ENCODE peak calls at places on chromosome 19, in ten cellular contexts. One of them, this sample, is unnamed.

GRCh38 chr19:58338825-58339558 is 12.2 kb downstream of the ZSCAN22 start:
- DNase-seq in hepatocyte: no peak
- DNase-seq in heart right ventricle: no peak
- DNase-seq in astrocyte of the cerebellum: no peak
- DNase-seq in AG09309: no peak
- DNase-seq in cardiac fibroblast: peak; percentile 22
- DNase-seq in astrocyte of the spinal cord: no peak
- DNase-seq in OCI-LY7: no peak
- DNase-seq in GM06990: no peak
- DNase-seq in BE2C: no peak
- DNase-seq in this sample: no peak

GRCh38 chr19:50003810-50004419 is 21.3 kb downstream of the VRK3 start:
- DNase-seq in GM06990: peak; percentile 61
- DNase-seq in hepatocyte: peak; percentile 40
- DNase-seq in BE2C: no peak
- DNase-seq in OCI-LY7: no peak
- DNase-seq in astrocyte of the cerebellum: peak; percentile 96
- DNase-seq in AG09309: peak; percentile 92
- DNase-seq in cardiac fibroblast: peak; percentile 96
- DNase-seq in heart right ventricle: no peak
- DNase-seq in astrocyte of the spinal cord: peak; percentile 91
- DNase-seq in this sample: peak; percentile 95

GRCh38 chr19:11693505-11694499 is 44.9 kb downstream of the ZNF823 start:
- DNase-seq in BE2C: peak; percentile 62
- DNase-seq in cardiac fibroblast: peak; percentile 74
- DNase-seq in GM06990: no peak
- DNase-seq in heart right ventricle: no peak
- DNase-seq in astrocyte of the cerebellum: peak; percentile 18
- DNase-seq in hepatocyte: peak; percentile 49
- DNase-seq in astrocyte of the spinal cord: peak; percentile 32
- DNase-seq in AG09309: peak; percentile 54
- DNase-seq in OCI-LY7: peak; percentile 14
- DNase-seq in this sample: peak; percentile 59

GRCh38 chr19:40687525-40688016 is 2.9 kb downstream of the NUMBL start:
- DNase-seq in AG09309: no peak
- DNase-seq in hepatocyte: no peak
- DNase-seq in astrocyte of the cerebellum: no peak
- DNase-seq in astrocyte of the spinal cord: peak; percentile 26
- DNase-seq in OCI-LY7: no peak
- DNase-seq in cardiac fibroblast: peak; percentile 83
- DNase-seq in BE2C: no peak
- DNase-seq in GM06990: peak; percentile 45
- DNase-seq in heart right ventricle: peak; percentile 81
- DNase-seq in this sample: peak; percentile 68

GRCh38 chr19:30302076-30302475 is 70.1 kb upstream of the ZNF536 start:
- DNase-seq in GM06990: no peak
- DNase-seq in BE2C: no peak
- DNase-seq in cardiac fibroblast: no peak
- DNase-seq in heart right ventricle: no peak
- DNase-seq in hepatocyte: no peak
- DNase-seq in OCI-LY7: no peak
- DNase-seq in AG09309: no peak
- DNase-seq in astrocyte of the spinal cord: no peak
- DNase-seq in astrocyte of the cerebellum: no peak
- DNase-seq in this sample: no peak

GRCh38 chr19:11373885-11374448 is 499 bp upstream of the SWSAP1 start:
- DNase-seq in astrocyte of the spinal cord: no peak
- DNase-seq in GM06990: no peak
- DNase-seq in hepatocyte: no peak
- DNase-seq in heart right ventricle: no peak
- DNase-seq in OCI-LY7: no peak
- DNase-seq in cardiac fibroblast: no peak
- DNase-seq in BE2C: no peak
- DNase-seq in AG09309: no peak
- DNase-seq in astrocyte of the cerebellum: no peak
- DNase-seq in this sample: no peak

GRCh38 chr19:4266253-4267000 is 12.6 kb upstream of the SHD start:
- DNase-seq in astrocyte of the spinal cord: no peak
- DNase-seq in astrocyte of the cerebellum: no peak
- DNase-seq in heart right ventricle: no peak
- DNase-seq in BE2C: no peak
- DNase-seq in AG09309: no peak
- DNase-seq in OCI-LY7: no peak
- DNase-seq in hepatocyte: no peak
- DNase-seq in GM06990: no peak
- DNase-seq in cardiac fibroblast: no peak
- DNase-seq in this sample: no peak

GRCh38 chr19:40791349-40791748 is 7.6 kb upstream of the EGLN2 start:
- DNase-seq in BE2C: no peak
- DNase-seq in OCI-LY7: no peak
- DNase-seq in hepatocyte: no peak
- DNase-seq in heart right ventricle: no peak
- DNase-seq in AG09309: no peak
- DNase-seq in cardiac fibroblast: no peak
- DNase-seq in astrocyte of the spinal cord: no peak
- DNase-seq in astrocyte of the cerebellum: no peak
- DNase-seq in GM06990: no peak
- DNase-seq in this sample: no peak

GRCh38 chr19:5182811-5183210 is 157.8 kb downstream of the PTPRS start:
- DNase-seq in GM06990: no peak
- DNase-seq in heart right ventricle: no peak
- DNase-seq in astrocyte of the spinal cord: no peak
- DNase-seq in OCI-LY7: no peak
- DNase-seq in astrocyte of the cerebellum: no peak
- DNase-seq in AG09309: no peak
- DNase-seq in BE2C: no peak
- DNase-seq in cardiac fibroblast: no peak
- DNase-seq in hepatocyte: no peak
- DNase-seq in this sample: no peak

GRCh38 chr19:41376241-41376997 is at the start of gene TMEM91:
- DNase-seq in heart right ventricle: peak; percentile 48
- DNase-seq in OCI-LY7: no peak
- DNase-seq in GM06990: no peak
- DNase-seq in hepatocyte: peak; percentile 52
- DNase-seq in BE2C: peak; percentile 51
- DNase-seq in AG09309: no peak
- DNase-seq in astrocyte of the cerebellum: no peak
- DNase-seq in astrocyte of the spinal cord: no peak
- DNase-seq in cardiac fibroblast: peak; percentile 42
- DNase-seq in this sample: peak; percentile 31

GRCh38 chr19:11832253-11832912 is 16.1 kb upstream of the ZNF439 start:
- DNase-seq in heart right ventricle: no peak
- DNase-seq in OCI-LY7: no peak
- DNase-seq in astrocyte of the spinal cord: no peak
- DNase-seq in GM06990: no peak
- DNase-seq in astrocyte of the cerebellum: no peak
- DNase-seq in AG09309: no peak
- DNase-seq in hepatocyte: no peak
- DNase-seq in cardiac fibroblast: no peak
- DNase-seq in BE2C: no peak
- DNase-seq in this sample: no peak

GRCh38 chr19:2800506-2800905 is 15.2 kb downstream of the THOP1 start:
- DNase-seq in BE2C: no peak
- DNase-seq in cardiac fibroblast: no peak
- DNase-seq in astrocyte of the spinal cord: no peak
- DNase-seq in astrocyte of the cerebellum: no peak
- DNase-seq in GM06990: no peak
- DNase-seq in AG09309: no peak
- DNase-seq in hepatocyte: no peak
- DNase-seq in OCI-LY7: no peak
- DNase-seq in heart right ventricle: peak; percentile 36
- DNase-seq in this sample: no peak

GRCh38 chr19:7738023-7738422 is 6.1 kb upstream of the CLEC4G start:
- DNase-seq in cardiac fibroblast: no peak
- DNase-seq in AG09309: no peak
- DNase-seq in GM06990: no peak
- DNase-seq in heart right ventricle: no peak
- DNase-seq in BE2C: no peak
- DNase-seq in astrocyte of the spinal cord: no peak
- DNase-seq in astrocyte of the cerebellum: no peak
- DNase-seq in hepatocyte: no peak
- DNase-seq in OCI-LY7: no peak
- DNase-seq in this sample: no peak

GRCh38 chr19:3618144-3618810 is 8.3 kb downstream of the CACTIN start:
- DNase-seq in cardiac fibroblast: peak; percentile 65
- DNase-seq in heart right ventricle: peak; percentile 77
- DNase-seq in astrocyte of the spinal cord: peak; percentile 29
- DNase-seq in OCI-LY7: peak; percentile 37
- DNase-seq in AG09309: no peak
- DNase-seq in BE2C: peak; percentile 74
- DNase-seq in hepatocyte: peak; percentile 71
- DNase-seq in GM06990: peak; percentile 76
- DNase-seq in astrocyte of the cerebellum: no peak
- DNase-seq in this sample: peak; percentile 56

GRCh38 chr19:2266183-2266993 is 10.2 kb upstream of the JSRP1 start:
- DNase-seq in astrocyte of the cerebellum: no peak
- DNase-seq in hepatocyte: no peak
- DNase-seq in heart right ventricle: peak; percentile 86
- DNase-seq in cardiac fibroblast: peak; percentile 82
- DNase-seq in astrocyte of the spinal cord: peak; percentile 71
- DNase-seq in BE2C: peak; percentile 80
- DNase-seq in AG09309: no peak
- DNase-seq in OCI-LY7: peak; percentile 67
- DNase-seq in GM06990: peak; percentile 79
- DNase-seq in this sample: peak; percentile 82

GRCh38 chr19:9885077-9885552 is 50.0 kb downstream of the PIN1 start:
- DNase-seq in AG09309: no peak
- DNase-seq in astrocyte of the cerebellum: no peak
- DNase-seq in heart right ventricle: peak; percentile 28
- DNase-seq in cardiac fibroblast: peak; percentile 54
- DNase-seq in hepatocyte: peak; percentile 29
- DNase-seq in BE2C: peak; percentile 26
- DNase-seq in GM06990: no peak
- DNase-seq in astrocyte of the spinal cord: no peak
- DNase-seq in OCI-LY7: no peak
- DNase-seq in this sample: peak; percentile 53
- TF ChIP-seq CTCF in AG09309: peak; percentile 60
- TF ChIP-seq CTCF in astrocyte of the cerebellum: peak; percentile 53
- TF ChIP-seq CTCF in heart right ventricle: peak; percentile 18
- TF ChIP-seq CTCF in cardiac fibroblast: peak; percentile 57
- TF ChIP-seq CTCF in hepatocyte: peak; percentile 19
- TF ChIP-seq CTCF in BE2C: peak; percentile 29
- TF ChIP-seq CTCF in GM06990: no peak
- TF ChIP-seq CTCF in astrocyte of the spinal cord: peak; percentile 44
- TF ChIP-seq CTCF in OCI-LY7: no peak
- TF ChIP-seq CTCF in this sample: peak; percentile 58

DNA sequence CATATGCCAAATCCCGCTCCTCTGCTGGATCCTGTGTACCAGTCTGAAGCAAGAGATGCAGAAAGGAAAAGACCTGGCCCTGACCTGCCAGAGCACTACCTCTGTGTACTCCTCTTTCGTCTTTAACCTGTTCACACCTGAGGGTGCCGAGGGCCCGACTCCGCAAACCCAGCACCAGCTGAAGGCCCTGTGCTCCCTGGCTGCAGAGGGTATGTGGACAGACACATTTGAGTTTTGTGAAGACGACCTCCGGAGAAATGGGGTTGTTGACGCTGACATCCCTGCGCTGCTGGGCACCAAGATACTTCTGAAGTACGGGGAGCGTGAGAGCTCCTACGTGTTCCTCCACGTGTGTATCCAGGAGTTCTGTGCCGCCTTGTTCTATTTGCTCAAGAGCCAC is 22.1 kb downstream of the NLRP4 start:
- DNase-seq in astrocyte of the cerebellum: no peak
- DNase-seq in hepatocyte: no peak
- DNase-seq in BE2C: no peak
- DNase-seq in heart right ventricle: no peak
- DNase-seq in astrocyte of the spinal cord: no peak
- DNase-seq in OCI-LY7: no peak
- DNase-seq in cardiac fibroblast: no peak
- DNase-seq in AG09309: no peak
- DNase-seq in GM06990: no peak
- DNase-seq in this sample: no peak
- H3K4me3 ChIP-seq in astrocyte of the cerebellum: no peak overlapping the region
- H3K4me3 ChIP-seq in hepatocyte: no peak overlapping the region
- H3K4me3 ChIP-seq in BE2C: no peak overlapping the region
- H3K4me3 ChIP-seq in heart right ventricle: no peak overlapping the region
- H3K4me3 ChIP-seq in astrocyte of the spinal cord: no peak overlapping the region
- H3K4me3 ChIP-seq in OCI-LY7: peak overlapping the region; percentile 68
- H3K4me3 ChIP-seq in cardiac fibroblast: no peak overlapping the region
- H3K4me3 ChIP-seq in AG09309: no peak overlapping the region
- H3K4me3 ChIP-seq in GM06990: peak overlapping the region; percentile 20
- H3K4me3 ChIP-seq in this sample: no peak overlapping the region

GRCh38 chr19:56076413-56076998 is 44.6 kb downstream of the ZNF787 start:
- DNase-seq in OCI-LY7: peak; percentile 61
- DNase-seq in astrocyte of the spinal cord: peak; percentile 48
- DNase-seq in GM06990: no peak
- DNase-seq in cardiac fibroblast: peak; percentile 72
- DNase-seq in heart right ventricle: no peak
- DNase-seq in hepatocyte: peak; percentile 73
- DNase-seq in astrocyte of the cerebellum: peak; percentile 33
- DNase-seq in AG09309: peak; percentile 10
- DNase-seq in BE2C: peak; percentile 69
- DNase-seq in this sample: peak; percentile 73

GRCh38 chr19:56066152-56067023 is 54.7 kb downstream of the ZNF787 start:
- DNase-seq in AG09309: no peak
- DNase-seq in astrocyte of the cerebellum: peak; percentile 6
- DNase-seq in astrocyte of the spinal cord: peak; percentile 27
- DNase-seq in BE2C: peak; percentile 77
- DNase-seq in OCI-LY7: peak; percentile 67
- DNase-seq in cardiac fibroblast: peak; percentile 43
- DNase-seq in heart right ventricle: peak; percentile 71
- DNase-seq in GM06990: peak; percentile 57
- DNase-seq in hepatocyte: peak; percentile 84
- DNase-seq in this sample: peak; percentile 49

GRCh38 chr19:56069642-56070041 is 51.5 kb downstream of the ZNF787 start:
- DNase-seq in cardiac fibroblast: no peak
- DNase-seq in astrocyte of the cerebellum: no peak
- DNase-seq in astrocyte of the spinal cord: no peak
- DNase-seq in OCI-LY7: no peak
- DNase-seq in heart right ventricle: no peak
- DNase-seq in hepatocyte: no peak
- DNase-seq in AG09309: no peak
- DNase-seq in BE2C: no peak
- DNase-seq in GM06990: no peak
- DNase-seq in this sample: no peak

DNA sequence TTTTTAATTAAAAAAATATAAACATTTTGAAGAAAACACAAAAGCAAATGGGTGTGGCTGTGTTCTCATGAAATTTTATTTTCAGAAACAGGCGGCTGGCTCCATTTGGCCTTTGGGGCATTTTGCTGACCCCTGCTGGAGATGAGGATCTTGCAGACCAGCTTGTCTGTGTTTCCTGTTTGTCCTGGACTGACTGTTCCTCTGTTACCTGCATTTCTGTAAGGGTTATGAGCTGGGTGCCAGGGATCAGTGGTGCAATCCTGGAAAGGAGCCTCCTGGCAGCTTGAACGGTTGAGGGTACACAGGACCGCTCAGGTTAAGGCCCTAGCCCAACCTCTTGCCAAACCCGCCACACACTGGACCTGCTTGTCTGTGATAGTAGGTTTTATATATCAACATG is 49.9 kb downstream of the ZNF787 start:
- DNase-seq in astrocyte of the cerebellum: no peak
- DNase-seq in AG09309: no peak
- DNase-seq in astrocyte of the spinal cord: no peak
- DNase-seq in hepatocyte: no peak
- DNase-seq in cardiac fibroblast: peak; percentile 21
- DNase-seq in heart right ventricle: no peak
- DNase-seq in GM06990: no peak
- DNase-seq in BE2C: no peak
- DNase-seq in OCI-LY7: peak; percentile 58
- DNase-seq in this sample: no peak
- TF ChIP-seq CTCF in astrocyte of the cerebellum: peak; percentile 9
- TF ChIP-seq CTCF in AG09309: peak; percentile 37
- TF ChIP-seq CTCF in astrocyte of the spinal cord: no peak
- TF ChIP-seq CTCF in hepatocyte: peak; percentile 33
- TF ChIP-seq CTCF in cardiac fibroblast: peak; percentile 41
- TF ChIP-seq CTCF in heart right ventricle: no peak
- TF ChIP-seq CTCF in GM06990: peak; percentile 63
- TF ChIP-seq CTCF in BE2C: peak; percentile 53
- TF ChIP-seq CTCF in OCI-LY7: peak; percentile 71
- TF ChIP-seq CTCF in this sample: peak; percentile 21

GRCh38 chr19:769610-770009 is 18.7 kb downstream of the MISP start:
- DNase-seq in GM06990: no peak
- DNase-seq in heart right ventricle: no peak
- DNase-seq in OCI-LY7: no peak
- DNase-seq in astrocyte of the cerebellum: no peak
- DNase-seq in cardiac fibroblast: no peak
- DNase-seq in AG09309: no peak
- DNase-seq in hepatocyte: peak; percentile 4
- DNase-seq in BE2C: no peak
- DNase-seq in astrocyte of the spinal cord: no peak
- DNase-seq in this sample: no peak
- H3K4me3 ChIP-seq in GM06990: no peak overlapping the region
- H3K4me3 ChIP-seq in heart right ventricle: no peak overlapping the region
- H3K4me3 ChIP-seq in OCI-LY7: no peak overlapping the region
- H3K4me3 ChIP-seq in astrocyte of the cerebellum: no peak overlapping the region
- H3K4me3 ChIP-seq in cardiac fibroblast: no peak overlapping the region
- H3K4me3 ChIP-seq in AG09309: no peak overlapping the region
- H3K4me3 ChIP-seq in hepatocyte: no peak overlapping the region
- H3K4me3 ChIP-seq in BE2C: no peak overlapping the region
- H3K4me3 ChIP-seq in astrocyte of the spinal cord: no peak overlapping the region
- H3K4me3 ChIP-seq in this sample: no peak overlapping the region